ENCODE peak calls at places on chromosome 17, in six cellular contexts. K, P, L, N, B and U are unnamed samples.

GRCh38 chr17:14805348-14805747 is 459.8 kb downstream of the PMP22 start:
- DNase-seq in K (no peak), P (no peak), L (no peak), N (no peak), B (no peak), U (no peak)

GRCh38 chr17:1946021-1946932 is 78.9 kb downstream of the RTN4RL1 start:
- DNase-seq in K (no peak), P (no peak), L (no peak), N (no peak), B (no peak), U (no peak)

GRCh38 chr17:61063528-61063927 is 336.1 kb upstream of the TBX2 start:
- DNase-seq in K (no peak), P (no peak), L (no peak), N (no peak), B (no peak), U (no peak)

GRCh38 chr17:55421179-55421934 is at the start of gene MMD:
- DNase-seq in K (no peak), P (no peak), L (no peak), N (no peak), B (peak), U (no peak)

GRCh38 chr17:14747576-14747940 is 446.7 kb downstream of the HS3ST3B1 start:
- DNase-seq in K (no peak), P (no peak), L (no peak), N (no peak), B (no peak), U (no peak)

GRCh38 chr17:50271173-50271750 is 3.0 kb upstream of the TMEM92 start:
- DNase-seq in K (no peak), P (no peak), L (no peak), N (no peak), B (no peak), U (no peak)

GRCh38 chr17:13865650-13866049 is 203.7 kb upstream of the COX10 start:
- DNase-seq in K (no peak), P (no peak), L (peak), N (no peak), B (no peak), U (no peak)

GRCh38 chr17:63911657-63912100 is 621 bp upstream of the CSHL1 start:
- DNase-seq in K (no peak), P (peak), L (peak), N (peak), B (no peak), U (peak)

GRCh38 chr17:66354981-66355380 is 52.6 kb downstream of the PRKCA start:
- DNase-seq in K (no peak), P (no peak), L (no peak), N (no peak), B (no peak), U (no peak)

GRCh38 chr17:10673318-10673717 is 16.2 kb upstream of the MYH3 start:
- DNase-seq in K (no peak), P (no peak), L (no peak), N (no peak), B (no peak), U (no peak)